ENCODE peak calls at places on chromosomes 12 and 14, in seven cellular contexts. One of them, this sample, is unnamed.

GRCh38 chr14:60301685-60302084 is 52.7 kb downstream of the PPM1A start:
- DNase-seq in SK-N-SH: no peak
- DNase-seq in H1: no peak
- DNase-seq in K562: no peak
- DNase-seq in HepG2: no peak
- DNase-seq in HCT116: no peak
- DNase-seq in GM12878: no peak
- DNase-seq in this sample: no peak

GRCh38 chr14:91911474-91912032 is 35.9 kb downstream of the FBLN5 start:
- DNase-seq in GM12878: peak; percentile 13
- DNase-seq in K562: peak; percentile 42
- DNase-seq in HCT116: peak; percentile 40
- DNase-seq in HepG2: peak; percentile 47
- DNase-seq in SK-N-SH: peak; percentile 42
- DNase-seq in H1: no peak
- DNase-seq in this sample: peak; percentile 82

GRCh38 chr12:70044170-70044569 is 199.1 kb upstream of the CNOT2 start:
- DNase-seq in SK-N-SH: no peak
- DNase-seq in HepG2: no peak
- DNase-seq in H1: no peak
- DNase-seq in K562: peak; percentile 33
- DNase-seq in GM12878: no peak
- DNase-seq in HCT116: no peak
- DNase-seq in this sample: no peak

GRCh38 chr12:57238854-57239554 is 9.5 kb downstream of the SHMT2 start:
- DNase-seq in HCT116: peak; percentile 58
- DNase-seq in HepG2: peak; percentile 68
- DNase-seq in H1: peak; percentile 98
- DNase-seq in K562: peak; percentile 96
- DNase-seq in GM12878: no peak
- DNase-seq in SK-N-SH: peak; percentile 98
- DNase-seq in this sample: peak; percentile 95

GRCh38 chr14:86541969-86542368 is 1012.0 kb downstream of the FLRT2 start:
- DNase-seq in K562: no peak
- DNase-seq in GM12878: no peak
- DNase-seq in H1: no peak
- DNase-seq in SK-N-SH: no peak
- DNase-seq in HepG2: no peak
- DNase-seq in HCT116: no peak
- DNase-seq in this sample: no peak

GRCh38 chr12:120977531-120978295 is 630 bp upstream of the HNF1A start:
- DNase-seq in K562: no peak
- DNase-seq in H1: no peak
- DNase-seq in HepG2: no peak
- DNase-seq in HCT116: no peak
- DNase-seq in SK-N-SH: no peak
- DNase-seq in GM12878: no peak
- DNase-seq in this sample: no peak

GRCh38 chr12:24561411-24561871 is 387.5 kb downstream of the BCAT1 start:
- DNase-seq in GM12878: no peak
- DNase-seq in H1: no peak
- DNase-seq in SK-N-SH: no peak
- DNase-seq in K562: no peak
- DNase-seq in HCT116: no peak
- DNase-seq in HepG2: no peak
- DNase-seq in this sample: no peak

GRCh38 chr14:49858383-49858782 is 5.8 kb upstream of the NEMF start:
- DNase-seq in HCT116: no peak
- DNase-seq in K562: peak; percentile 43
- DNase-seq in H1: no peak
- DNase-seq in HepG2: no peak
- DNase-seq in GM12878: no peak
- DNase-seq in SK-N-SH: no peak
- DNase-seq in this sample: no peak

GRCh38 chr12:47870175-47870781 is 34.5 kb downstream of the VDR start:
- DNase-seq in SK-N-SH: peak; percentile 62
- DNase-seq in HepG2: peak; percentile 54
- DNase-seq in H1: peak; percentile 56
- DNase-seq in GM12878: peak; percentile 43
- DNase-seq in K562: peak; percentile 45
- DNase-seq in HCT116: no peak
- DNase-seq in this sample: no peak

GRCh38 chr12:69689638-69690037 is 9.5 kb downstream of the BEST3 start:
- DNase-seq in H1: no peak
- DNase-seq in K562: no peak
- DNase-seq in GM12878: no peak
- DNase-seq in HCT116: no peak
- DNase-seq in HepG2: no peak
- DNase-seq in SK-N-SH: no peak
- DNase-seq in this sample: no peak

GRCh38 chr14:23620177-23620702 is 15.9 kb upstream of the DHRS2 start:
- DNase-seq in H1: no peak
- DNase-seq in HCT116: no peak
- DNase-seq in HepG2: no peak
- DNase-seq in SK-N-SH: no peak
- DNase-seq in K562: no peak
- DNase-seq in GM12878: no peak
- DNase-seq in this sample: no peak

GRCh38 chr12:132115500-132115899 is 28.6 kb downstream of the DDX51 start:
- DNase-seq in HCT116: no peak
- DNase-seq in SK-N-SH: no peak
- DNase-seq in HepG2: no peak
- DNase-seq in K562: no peak
- DNase-seq in H1: no peak
- DNase-seq in GM12878: no peak
- DNase-seq in this sample: no peak

GRCh38 chr12:94714378-94714777 is 64.0 kb upstream of the TMCC3 start:
- DNase-seq in SK-N-SH: no peak
- DNase-seq in K562: no peak
- DNase-seq in H1: no peak
- DNase-seq in HCT116: no peak
- DNase-seq in HepG2: no peak
- DNase-seq in GM12878: no peak
- DNase-seq in this sample: no peak

GRCh38 chr12:124302807-124303578 is 8.1 kb downstream of the RFLNA start:
- DNase-seq in H1: no peak
- DNase-seq in HepG2: no peak
- DNase-seq in K562: no peak
- DNase-seq in HCT116: no peak
- DNase-seq in GM12878: no peak
- DNase-seq in SK-N-SH: no peak
- DNase-seq in this sample: no peak

GRCh38 chr14:54652188-54652889 is 85.4 kb downstream of the SAMD4A start:
- DNase-seq in SK-N-SH: no peak
- DNase-seq in H1: no peak
- DNase-seq in HCT116: peak; percentile 86
- DNase-seq in HepG2: peak; percentile 91
- DNase-seq in K562: no peak
- DNase-seq in GM12878: no peak
- DNase-seq in this sample: peak; percentile 91

GRCh38 chr14:100128688-100129087 is 30.8 kb downstream of the DEGS2 start:
- DNase-seq in GM12878: no peak
- DNase-seq in HepG2: no peak
- DNase-seq in HCT116: no peak
- DNase-seq in SK-N-SH: no peak
- DNase-seq in H1: no peak
- DNase-seq in K562: no peak
- DNase-seq in this sample: no peak

GRCh38 chr14:72476657-72477499 is 417.0 kb downstream of the DPF3 start:
- DNase-seq in K562: no peak
- DNase-seq in HCT116: peak; percentile 76
- DNase-seq in GM12878: peak; percentile 100
- DNase-seq in SK-N-SH: no peak
- DNase-seq in HepG2: no peak
- DNase-seq in H1: no peak
- DNase-seq in this sample: peak; percentile 28

GRCh38 chr12:66453837-66454236 is 151.5 kb downstream of the HELB start:
- DNase-seq in HCT116: no peak
- DNase-seq in GM12878: no peak
- DNase-seq in HepG2: no peak
- DNase-seq in K562: no peak
- DNase-seq in SK-N-SH: no peak
- DNase-seq in H1: no peak
- DNase-seq in this sample: no peak

GRCh38 chr14:81298911-81299310 is 78.2 kb upstream of the GTF2A1 start:
- DNase-seq in SK-N-SH: no peak
- DNase-seq in H1: no peak
- DNase-seq in K562: no peak
- DNase-seq in HepG2: no peak
- DNase-seq in GM12878: no peak
- DNase-seq in HCT116: no peak
- DNase-seq in this sample: no peak

GRCh38 chr12:113762849-113763816 is 203.0 kb downstream of the RBM19 start:
- DNase-seq in K562: no peak
- DNase-seq in HCT116: no peak
- DNase-seq in HepG2: no peak
- DNase-seq in H1: no peak
- DNase-seq in SK-N-SH: peak; percentile 53
- DNase-seq in GM12878: no peak
- DNase-seq in this sample: no peak

GRCh38 chr14:51014086-51014485 is 69.8 kb upstream of the PYGL start:
- DNase-seq in K562: no peak
- DNase-seq in SK-N-SH: no peak
- DNase-seq in GM12878: no peak
- DNase-seq in H1: no peak
- DNase-seq in HCT116: no peak
- DNase-seq in HepG2: no peak
- DNase-seq in this sample: no peak

GRCh38 chr14:20684662-20685456 is 499 bp downstream of the RNASE4 start:
- DNase-seq in HepG2: peak; percentile 46
- DNase-seq in K562: no peak
- DNase-seq in H1: no peak
- DNase-seq in SK-N-SH: no peak
- DNase-seq in HCT116: peak; percentile 42
- DNase-seq in GM12878: no peak
- DNase-seq in this sample: no peak
- TF ChIP-seq JUND in HepG2: peak; percentile 19
- TF ChIP-seq JUND in K562: no peak
- TF ChIP-seq JUND in H1: no peak
- TF ChIP-seq JUND in SK-N-SH: no peak
- TF ChIP-seq JUND in HCT116: no peak
- TF ChIP-seq JUND in GM12878: no peak
- TF ChIP-seq JUND in this sample: no peak

GRCh38 chr12:64618953-64619590 is 8.8 kb downstream of the RASSF3 start:
- DNase-seq in SK-N-SH: no peak
- DNase-seq in GM12878: peak; percentile 77
- DNase-seq in K562: peak; percentile 61
- DNase-seq in HepG2: no peak
- DNase-seq in HCT116: no peak
- DNase-seq in H1: no peak
- DNase-seq in this sample: no peak
- TF ChIP-seq JUND in SK-N-SH: no peak
- TF ChIP-seq JUND in GM12878: no peak
- TF ChIP-seq JUND in K562: peak; percentile 40
- TF ChIP-seq JUND in HepG2: no peak
- TF ChIP-seq JUND in HCT116: no peak
- TF ChIP-seq JUND in H1: no peak
- TF ChIP-seq JUND in this sample: no peak

GRCh38 chr12:56082967-56083366 is 3.0 kb downstream of the ERBB3 start:
- DNase-seq in HCT116: no peak
- DNase-seq in SK-N-SH: no peak
- DNase-seq in H1: no peak
- DNase-seq in HepG2: peak; percentile 48
- DNase-seq in K562: peak; percentile 50
- DNase-seq in GM12878: no peak
- DNase-seq in this sample: no peak
- TF ChIP-seq JUND in HCT116: no peak
- TF ChIP-seq JUND in SK-N-SH: no peak
- TF ChIP-seq JUND in H1: no peak
- TF ChIP-seq JUND in HepG2: no peak
- TF ChIP-seq JUND in K562: no peak
- TF ChIP-seq JUND in GM12878: no peak
- TF ChIP-seq JUND in this sample: no peak

DNA sequence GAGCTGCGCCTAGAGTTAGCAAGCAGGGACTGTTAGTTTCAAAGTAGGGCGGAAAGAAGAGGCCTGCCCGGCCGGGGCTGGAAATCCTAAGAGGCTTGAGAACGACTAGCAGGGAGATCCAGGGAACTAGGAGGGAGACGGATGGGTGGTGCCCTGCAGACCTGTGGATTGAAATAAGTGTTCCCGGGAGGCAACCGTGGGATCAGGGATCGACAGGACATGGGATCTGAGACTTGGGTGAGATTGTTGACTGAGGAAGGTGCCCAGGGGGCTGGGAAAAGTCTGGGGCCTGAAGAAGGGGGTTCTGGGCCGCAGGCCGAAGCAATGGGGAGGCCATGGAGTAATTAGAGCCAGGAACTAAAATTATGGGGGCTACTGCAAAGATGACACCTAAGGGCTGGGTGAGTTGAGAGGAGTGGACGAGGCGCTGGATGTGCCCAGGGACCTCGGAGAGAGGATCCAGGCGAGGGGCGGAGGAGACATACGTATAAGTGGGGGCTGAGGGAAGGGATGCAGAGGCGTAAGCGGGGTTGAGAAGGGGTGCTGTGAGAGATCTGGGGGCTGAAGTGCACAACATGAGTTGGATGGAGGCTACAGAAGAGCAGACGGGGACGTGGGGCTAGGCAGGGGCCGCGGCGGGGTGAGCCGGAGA is 630 bp downstream of the LTA4H start:
- DNase-seq in HCT116: no peak
- DNase-seq in GM12878: no peak
- DNase-seq in HepG2: peak; percentile 22
- DNase-seq in K562: peak; percentile 25
- DNase-seq in H1: no peak
- DNase-seq in SK-N-SH: peak; percentile 44
- DNase-seq in this sample: no peak
- TF ChIP-seq JUND in HCT116: no peak
- TF ChIP-seq JUND in GM12878: no peak
- TF ChIP-seq JUND in HepG2: no peak
- TF ChIP-seq JUND in K562: no peak
- TF ChIP-seq JUND in H1: no peak
- TF ChIP-seq JUND in SK-N-SH: no peak
- TF ChIP-seq JUND in this sample: no peak

DNA sequence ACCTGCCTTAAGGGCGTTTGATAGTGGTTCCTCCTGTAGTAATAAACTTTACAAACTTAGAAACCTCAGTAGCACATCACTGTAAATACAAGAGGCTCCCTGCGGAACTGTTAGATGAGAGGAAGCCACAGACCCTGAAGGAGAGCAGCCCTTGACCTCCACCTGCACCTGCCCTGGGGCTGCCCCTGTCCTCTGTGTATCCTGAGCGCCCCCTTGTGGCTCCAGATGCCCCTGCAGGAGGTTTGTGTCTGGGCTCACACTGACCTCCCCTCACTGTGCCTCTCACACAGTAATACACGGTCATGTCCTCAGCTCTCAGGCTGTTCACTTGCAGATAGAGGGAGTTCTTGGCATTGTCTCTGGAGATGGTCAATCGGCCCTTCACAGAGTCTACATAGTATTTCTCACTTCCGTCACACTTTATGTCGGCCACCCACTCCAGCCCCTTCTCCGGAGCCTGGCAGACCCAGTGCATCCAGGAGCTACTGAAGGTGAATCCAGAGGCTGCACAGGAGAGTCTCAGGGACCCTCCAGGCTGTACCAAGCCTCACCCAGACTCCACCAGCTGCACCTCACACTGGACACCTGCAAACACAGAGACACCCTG is 1059.8 kb downstream of the TMEM121 start:
- DNase-seq in SK-N-SH: peak; percentile 36
- DNase-seq in HCT116: no peak
- DNase-seq in GM12878: no peak
- DNase-seq in K562: peak; percentile 53
- DNase-seq in H1: peak; percentile 49
- DNase-seq in HepG2: peak; percentile 37
- DNase-seq in this sample: peak; percentile 64
- TF ChIP-seq JUND in SK-N-SH: no peak
- TF ChIP-seq JUND in HCT116: no peak
- TF ChIP-seq JUND in GM12878: no peak
- TF ChIP-seq JUND in K562: no peak
- TF ChIP-seq JUND in H1: no peak
- TF ChIP-seq JUND in HepG2: no peak
- TF ChIP-seq JUND in this sample: no peak

GRCh38 chr12:6827982-6828670 is at the start of gene P3H3:
- DNase-seq in H1: peak; percentile 76
- DNase-seq in GM12878: no peak
- DNase-seq in K562: peak; percentile 53
- DNase-seq in HCT116: no peak
- DNase-seq in SK-N-SH: peak; percentile 84
- DNase-seq in HepG2: peak; percentile 23
- DNase-seq in this sample: no peak
- TF ChIP-seq JUND in H1: no peak
- TF ChIP-seq JUND in GM12878: no peak
- TF ChIP-seq JUND in K562: no peak
- TF ChIP-seq JUND in HCT116: no peak
- TF ChIP-seq JUND in SK-N-SH: no peak
- TF ChIP-seq JUND in HepG2: no peak
- TF ChIP-seq JUND in this sample: no peak